ENCODE peak calls at places on chromosomes 11 and 22, in seven cellular contexts. V, B, Z, D, J, X and G are unnamed samples.

GRCh38 chr11:108669711-108670110 is 4.8 kb downstream of the DDX10 start:
- DNase-seq in V (no peak), B (no peak), Z (no peak), D (no peak), J (no peak), X (no peak), G (no peak)

GRCh38 chr11:15471709-15472404 is 357.1 kb downstream of the INSC start:
- DNase-seq in V (no peak), B (no peak), Z (no peak), D (no peak), J (no peak), X (no peak), G (no peak)

GRCh38 chr11:35029979-35030378 is 109.0 kb upstream of the CD44 start:
- DNase-seq in V (peak; percentile 77), B (no peak), Z (no peak), D (no peak), J (peak; percentile 97), X (peak; percentile 72), G (no peak)

GRCh38 chr11:129331217-129331616 is 44.4 kb upstream of the BARX2 start:
- DNase-seq in V (peak; percentile 10), B (no peak), Z (no peak), D (no peak), J (peak; percentile 44), X (peak; percentile 48), G (peak; percentile 20)

GRCh38 chr11:66085071-66085470 is 15.0 kb downstream of the PACS1 start:
- DNase-seq in V (no peak), B (no peak), Z (no peak), D (no peak), J (peak; percentile 50), X (no peak), G (no peak)

GRCh38 chr11:122721201-122721963 is 65.9 kb downstream of the UBASH3B start:
- DNase-seq in V (no peak), B (no peak), Z (no peak), D (no peak), J (peak; percentile 42), X (no peak), G (no peak)

GRCh38 chr11:77800445-77800844 is 20.1 kb downstream of the RSF1 start:
- DNase-seq in V (no peak), B (no peak), Z (no peak), D (no peak), J (no peak), X (no peak), G (no peak)

GRCh38 chr11:119352857-119353260 is 6.4 kb upstream of the MFRP start:
- DNase-seq in V (no peak), B (no peak), Z (no peak), D (no peak), J (no peak), X (peak; percentile 29), G (no peak)

GRCh38 chr11:46210133-46210636 is 67.3 kb upstream of the CREB3L1 start:
- DNase-seq in V (peak; percentile 75), B (no peak), Z (no peak), D (no peak), J (peak; percentile 95), X (peak; percentile 19), G (peak; percentile 26)

GRCh38 chr11:87372068-87372467 is 334.3 kb downstream of the TMEM135 start:
- DNase-seq in V (no peak), B (no peak), Z (no peak), D (no peak), J (no peak), X (no peak), G (no peak)

GRCh38 chr11:8056810-8057463 is 24.1 kb upstream of the TUB start:
- DNase-seq in V (peak; percentile 86), B (peak; percentile 24), Z (no peak), D (no peak), J (peak; percentile 94), X (no peak), G (no peak)

GRCh38 chr22:23180893-23181762 is 819 bp downstream of the BCR start:
- DNase-seq in V (no peak), B (peak; percentile 64), Z (no peak), D (no peak), J (peak; percentile 43), X (peak; percentile 17), G (no peak)

GRCh38 chr11:116510886-116511650 is 261.7 kb downstream of the BUD13 start:
- DNase-seq in V (no peak), B (no peak), Z (no peak), D (no peak), J (no peak), X (no peak), G (no peak)

GRCh38 chr11:1863352-1864215 is 10.7 kb downstream of the LSP1 start:
- DNase-seq in V (peak; percentile 86), B (no peak), Z (no peak), D (no peak), J (peak; percentile 89), X (peak; percentile 79), G (peak; percentile 5)

GRCh38 chr11:1130276-1131032 is 27.3 kb upstream of the MUC5AC start:
- DNase-seq in V (no peak), B (no peak), Z (no peak), D (no peak), J (no peak), X (no peak), G (no peak)

GRCh38 chr11:72069787-72070251 is 10.5 kb downstream of the NUMA1 start:
- DNase-seq in V (peak; percentile 90), B (no peak), Z (no peak), D (no peak), J (peak; percentile 97), X (peak; percentile 90), G (no peak)

GRCh38 chr11:17462940-17463339 is 13.7 kb downstream of the ABCC8 start:
- DNase-seq in V (no peak), B (no peak), Z (no peak), D (no peak), J (no peak), X (no peak), G (no peak)